ENCODE peak calls at places on chromosomes 1 and 21, in ten cellular contexts. I is activated CD8-positive, alpha-beta T cell treated with anti-CD3 and anti-CD28 coated beads for 36 hours; T is Daoy; F is GM23248; X is natural killer cell; N is T-helper 2 cell treated with Interferon-gamma antibody and Interleukin-4, amounts not matched to agents 5 μg/mL and 100 μg/mL, for 36 hours; O is activated CD4-positive, alpha-beta T cell treated with anti-CD3 and anti-CD28 coated beads, Interleukin-2, amount 50 U/mL, for 48 hours; E is A549; B is RWPE1; L is HEK293T. K is an unnamed sample.

GRCh38 chr1:3821934-3822307 is 25.6 kb upstream of the LRRC47 start:
- DNase-seq in I (no peak), L (no peak), N (no peak), B (no peak), E (no peak), F (no peak), O (no peak), T (no peak), X (no peak), K (no peak)

GRCh38 chr1:199083680-199084079 is 444.8 kb downstream of the PTPRC start:
- DNase-seq in L (no peak), T (no peak), X (no peak), F (peak), I (no peak), O (no peak), E (no peak), B (no peak), N (no peak), K (no peak)

GRCh38 chr1:176568185-176568584 is 105.2 kb downstream of the PAPPA2 start:
- DNase-seq in B (no peak), I (no peak), E (no peak), O (no peak), F (no peak), N (no peak), X (no peak), T (no peak), L (no peak), K (no peak)

GRCh38 chr1:207959141-207959825 is 48.4 kb upstream of the CD34 start:
- DNase-seq in O (peak), N (peak), E (no peak), F (peak), X (no peak), L (no peak), T (peak), I (peak), B (peak), K (peak)

GRCh38 chr21:23853796-23854379 is 1753.4 kb downstream of the MRPL39 start:
- DNase-seq in O (no peak), E (peak), B (peak), X (no peak), L (peak), T (no peak), N (no peak), I (peak), F (peak), K (peak)

GRCh38 chr1:203628997-203629508 is 2.4 kb downstream of the ATP2B4 start:
- DNase-seq in L (no peak), O (no peak), E (no peak), N (no peak), I (no peak), T (no peak), B (no peak), X (peak), F (peak), K (no peak)

GRCh38 chr1:41078193-41078592 is 56.7 kb upstream of the SLFNL1 start:
- DNase-seq in B (no peak), F (no peak), X (no peak), E (no peak), L (no peak), T (no peak), I (no peak), O (no peak), N (no peak), K (no peak)

GRCh38 chr1:94579876-94580294 is 38.3 kb upstream of the F3 start:
- DNase-seq in L (no peak), I (no peak), B (peak), N (no peak), F (peak), O (no peak), T (peak), E (peak), X (no peak), K (no peak)

GRCh38 chr1:161834967-161835366 is 68.8 kb downstream of the ATF6 start:
- DNase-seq in X (no peak), O (no peak), F (peak), E (no peak), N (no peak), I (no peak), T (no peak), B (no peak), L (no peak), K (no peak)

GRCh38 chr1:101288491-101288944 is 51.7 kb downstream of the S1PR1 start:
- DNase-seq in T (peak), N (peak), F (peak), E (peak), X (no peak), O (peak), I (peak), L (peak), B (peak), K (peak)

GRCh38 chr1:222928212-222928611 is 113.4 kb downstream of the DISP1 start:
- DNase-seq in X (no peak), O (no peak), N (no peak), E (peak), B (no peak), I (no peak), F (peak), L (peak), T (no peak), K (peak)

GRCh38 chr1:44174630-44175029 is 33.2 kb upstream of the KLF18 start:
- DNase-seq in L (no peak), B (no peak), F (no peak), X (no peak), O (no peak), T (no peak), I (no peak), N (no peak), E (no peak), K (no peak)

GRCh38 chr21:36487641-36488307 is 7.9 kb upstream of the CLDN14 start:
- DNase-seq in F (peak), I (no peak), N (no peak), X (no peak), T (peak), E (no peak), B (peak), L (no peak), O (no peak), K (no peak)

GRCh38 chr1:47545912-47546483 is 108.2 kb downstream of the FOXD2 start:
- DNase-seq in F (no peak), O (no peak), E (no peak), I (no peak), N (no peak), T (no peak), X (no peak), L (no peak), B (no peak), K (no peak)

GRCh38 chr1:101264699-101265098 is 27.9 kb downstream of the S1PR1 start:
- DNase-seq in E (peak), O (no peak), B (no peak), F (no peak), I (peak), L (no peak), N (peak), T (no peak), X (no peak), K (no peak)

GRCh38 chr1:164272156-164272555 is 286.8 kb upstream of the PBX1 start:
- DNase-seq in X (no peak), N (no peak), F (no peak), O (no peak), I (no peak), B (no peak), T (no peak), E (no peak), L (no peak), K (no peak)

GRCh38 chr21:35882791-35883240 is 177.5 kb downstream of the SETD4 start:
- DNase-seq in I (no peak), O (no peak), B (no peak), L (no peak), N (no peak), X (no peak), T (peak), F (peak), E (no peak), K (no peak)

GRCh38 chr1:182726941-182727340 is 42.6 kb upstream of the RGS8 start:
- DNase-seq in T (no peak), N (no peak), F (no peak), L (no peak), E (no peak), O (no peak), X (no peak), B (no peak), I (no peak), K (no peak)

GRCh38 chr1:178931843-178932551 is 61.1 kb upstream of the ANGPTL1 start:
- DNase-seq in T (no peak), L (no peak), F (peak), B (no peak), E (no peak), O (no peak), I (no peak), N (no peak), X (no peak), K (peak)

GRCh38 chr1:33383974-33384767 is 46.7 kb downstream of the PHC2 start:
- DNase-seq in T (peak), L (no peak), O (no peak), I (no peak), B (peak), E (no peak), X (no peak), N (no peak), F (peak), K (no peak)

GRCh38 chr1:245173446-245174178 is 18.8 kb downstream of the KIF26B start:
- DNase-seq in N (no peak), T (no peak), L (peak), E (no peak), O (no peak), B (no peak), I (no peak), X (no peak), F (peak), K (no peak)

GRCh38 chr21:35048706-35049617 is at the start of gene RUNX1:
- DNase-seq in B (peak), I (peak), E (no peak), N (peak), F (peak), X (peak), T (peak), O (peak), L (no peak), K (no peak)

GRCh38 chr1:223141021-223141420 is 2.0 kb downstream of the TLR5 start:
- DNase-seq in E (no peak), N (no peak), T (no peak), O (no peak), L (no peak), X (no peak), I (no peak), F (peak), B (no peak), K (no peak)

GRCh38 chr21:45225041-45225740 is 62.5 kb downstream of the POFUT2 start:
- DNase-seq in I (no peak), F (no peak), N (no peak), O (no peak), L (no peak), X (no peak), T (no peak), E (no peak), B (no peak), K (peak)

GRCh38 chr1:193418745-193419058 is 232.3 kb upstream of the B3GALT2 start:
- DNase-seq in B (no peak), O (no peak), I (no peak), X (no peak), T (no peak), E (no peak), F (no peak), N (no peak), L (no peak), K (no peak)

K was measured in cerebellar cortex.